ENCODE peak calls at places on chromosomes 2 and 18, in seven cellular contexts. C is IMR-90, S is activated B cell treated with CpG ODN at 0.5 μM for 24 hours, J is A549, W is WTC11, D is GM06990, R is choroid plexus epithelial cell. A is an unnamed sample.

GRCh38 chr2:211175956-211176355 is 619.6 kb downstream of the CPS1 start:
- DNase-seq in C (no peak), S (no peak), J (no peak), W (no peak), D (no peak), R (no peak), A (no peak)

GRCh38 chr2:134287323-134287722 is 33.5 kb downstream of the MGAT5 start:
- DNase-seq in C (no peak), S (no peak), J (no peak), W (no peak), D (peak; percentile 64), R (no peak), A (no peak)

GRCh38 chr2:135002836-135003235 is 44.4 kb downstream of the MAP3K19 start:
- DNase-seq in C (no peak), S (no peak), J (no peak), W (no peak), D (no peak), R (no peak), A (no peak)

GRCh38 chr2:146587291-146587713 is 1257.5 kb upstream of the ACVR2A start:
- DNase-seq in C (no peak), S (no peak), J (no peak), W (no peak), D (peak; percentile 4), R (no peak), A (no peak)

GRCh38 chr2:230723363-230723762 is 10.7 kb downstream of the CAB39 start:
- DNase-seq in C (no peak), S (no peak), J (no peak), W (no peak), D (no peak), R (peak; percentile 37), A (no peak)

GRCh38 chr2:239255643-239256042 is 145.2 kb downstream of the HDAC4 start:
- DNase-seq in C (no peak), S (no peak), J (no peak), W (no peak), D (no peak), R (no peak), A (no peak)

GRCh38 chr2:195395351-195395750 is 261.7 kb upstream of the SLC39A10 start:
- DNase-seq in C (peak; percentile 42), S (no peak), J (no peak), W (no peak), D (no peak), R (peak; percentile 82), A (no peak)

GRCh38 chr18:24014062-24014985 is at the start of gene TTC39C:
- DNase-seq in C (peak; percentile 71), S (peak; percentile 76), J (peak; percentile 40), W (peak; percentile 55), D (peak; percentile 90), R (peak; percentile 51), A (no peak)

GRCh38 chr2:240646900-240647502 is 21.7 kb downstream of the GPR35 start:
- DNase-seq in C (no peak), S (no peak), J (no peak), W (no peak), D (no peak), R (no peak), A (no peak)

GRCh38 chr2:157190151-157190550 is 67.4 kb upstream of the GALNT5 start:
- DNase-seq in C (peak; percentile 90), S (no peak), J (no peak), W (no peak), D (no peak), R (peak; percentile 93), A (no peak)

GRCh38 chr2:53500181-53500580 is 267.4 kb upstream of the CHAC2 start:
- DNase-seq in C (peak; percentile 21), S (no peak), J (no peak), W (no peak), D (no peak), R (no peak), A (no peak)

GRCh38 chr2:55888941-55889340 is 34.6 kb downstream of the EFEMP1 start:
- DNase-seq in C (peak; percentile 46), S (no peak), J (no peak), W (no peak), D (no peak), R (no peak), A (no peak)

GRCh38 chr2:122072666-122073065 is 317.2 kb downstream of the TSN start:
- DNase-seq in C (peak; percentile 45), S (no peak), J (no peak), W (no peak), D (no peak), R (peak; percentile 18), A (no peak)

GRCh38 chr2:47038656-47039501 is 116.2 kb downstream of the STPG4 start:
- DNase-seq in C (no peak), S (no peak), J (no peak), W (no peak), D (no peak), R (no peak), A (no peak)

GRCh38 chr2:1830936-1831616 is 86.8 kb upstream of the PXDN start:
- DNase-seq in C (peak; percentile 7), S (no peak), J (no peak), W (no peak), D (no peak), R (peak; percentile 10), A (no peak)

GRCh38 chr2:7709907-7710306 is 792.7 kb downstream of the RNF144A start:
- DNase-seq in C (peak; percentile 31), S (no peak), J (no peak), W (no peak), D (no peak), R (no peak), A (no peak)

GRCh38 chr2:220891405-220891804 is 680.7 kb downstream of the EPHA4 start:
- DNase-seq in C (peak; percentile 91), S (no peak), J (peak; percentile 22), W (no peak), D (no peak), R (peak; percentile 44), A (no peak)

GRCh38 chr2:177740718-177741117 is 331.9 kb downstream of the PDE11A start:
- DNase-seq in C (no peak), S (no peak), J (no peak), W (no peak), D (no peak), R (no peak), A (no peak)

GRCh38 chr2:64735504-64735903 is 81.8 kb upstream of the SERTAD2 start:
- DNase-seq in C (no peak), S (no peak), J (no peak), W (no peak), D (no peak), R (no peak), A (no peak)

DNA sequence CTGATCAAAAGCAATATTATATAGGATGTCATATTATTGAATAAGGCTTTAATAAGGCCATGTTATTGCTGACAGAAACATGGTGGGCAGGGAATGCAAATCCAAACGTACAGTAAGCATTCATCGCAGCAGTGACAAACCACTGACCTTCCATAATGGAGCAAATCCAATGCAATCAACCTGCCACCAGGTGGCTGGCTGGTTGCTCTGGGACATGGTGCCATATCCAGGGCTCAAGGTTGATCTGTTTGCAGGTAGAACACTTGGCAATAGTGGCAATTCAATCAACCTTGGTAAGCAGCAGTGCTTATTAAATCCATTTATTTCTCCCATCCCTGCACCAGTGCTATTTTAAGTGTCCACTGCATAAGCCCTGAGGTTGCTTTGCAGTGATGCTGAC is 75.4 kb downstream of the CERKL start:
- DNase-seq in C (no peak), S (no peak), J (no peak), W (peak; percentile 27), D (no peak), R (no peak), A (no peak)
- TF ChIP-seq CTCF in C (no peak), S (no peak), J (no peak), W (no peak), D (peak; percentile 19), R (peak; percentile 27), A (peak; percentile 30)

GRCh38 chr2:8750221-8750620 is 68.4 kb downstream of the ID2 start:
- DNase-seq in C (peak; percentile 18), S (no peak), J (no peak), W (no peak), D (no peak), R (peak; percentile 6), A (no peak)

GRCh38 chr2:8752385-8752784 is 70.5 kb downstream of the ID2 start:
- DNase-seq in C (no peak), S (no peak), J (no peak), W (no peak), D (peak; percentile 26), R (no peak), A (no peak)

GRCh38 chr2:8753609-8754008 is 71.8 kb downstream of the ID2 start:
- DNase-seq in C (no peak), S (no peak), J (no peak), W (no peak), D (no peak), R (peak; percentile 19), A (no peak)

GRCh38 chr2:8756230-8756629 is 74.4 kb downstream of the ID2 start:
- DNase-seq in C (no peak), S (no peak), J (no peak), W (no peak), D (no peak), R (no peak), A (no peak)

DNA sequence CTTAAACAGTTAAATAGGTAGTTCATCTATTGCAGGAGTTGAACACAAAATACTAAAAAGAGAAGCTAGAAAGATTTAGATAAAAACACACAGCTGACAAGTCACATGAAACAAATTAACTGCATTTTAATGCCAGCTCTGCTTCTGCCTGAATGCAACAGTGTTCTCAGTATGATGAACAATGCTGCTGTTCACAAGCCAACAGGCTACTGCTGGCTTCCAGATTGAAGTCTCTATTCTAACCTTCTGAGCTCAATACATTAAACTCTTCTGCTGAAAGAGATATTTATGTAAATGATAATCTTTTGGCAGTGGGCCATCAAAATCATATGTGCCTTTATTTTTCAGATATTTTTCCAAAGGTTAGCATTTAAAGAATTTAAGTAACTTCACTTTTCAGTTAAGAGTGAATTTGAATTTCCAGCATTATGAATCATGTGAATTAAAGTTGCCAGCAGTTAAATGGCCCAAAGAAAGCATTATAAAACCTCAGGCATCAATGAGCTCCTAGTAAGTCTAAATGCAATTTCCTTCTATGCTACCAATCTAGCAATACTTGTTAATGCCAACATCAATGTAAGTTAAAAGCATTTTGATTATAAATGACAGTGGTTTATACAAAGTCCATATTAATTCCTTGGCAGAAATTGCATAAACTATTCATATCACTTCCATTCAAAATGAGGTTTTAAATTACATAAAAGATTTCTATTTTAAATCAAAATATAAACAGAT is 72.4 kb downstream of the ID2 start:
- DNase-seq in C (peak; percentile 17), S (no peak), J (no peak), W (no peak), D (no peak), R (peak; percentile 62), A (no peak)
- TF ChIP-seq CTCF in C (no peak), S (no peak), J (no peak), W (no peak), D (no peak), R (no peak), A (no peak)

GRCh38 chr2:10239561-10239967 is 63.1 kb upstream of the HPCAL1 start:
- DNase-seq in C (no peak), S (no peak), J (no peak), W (peak; percentile 67), D (no peak), R (no peak), A (no peak)
- TF ChIP-seq CTCF in C (peak; percentile 5), S (no peak), J (no peak), W (peak; percentile 30), D (peak; percentile 49), R (peak; percentile 15), A (no peak)

DNA sequence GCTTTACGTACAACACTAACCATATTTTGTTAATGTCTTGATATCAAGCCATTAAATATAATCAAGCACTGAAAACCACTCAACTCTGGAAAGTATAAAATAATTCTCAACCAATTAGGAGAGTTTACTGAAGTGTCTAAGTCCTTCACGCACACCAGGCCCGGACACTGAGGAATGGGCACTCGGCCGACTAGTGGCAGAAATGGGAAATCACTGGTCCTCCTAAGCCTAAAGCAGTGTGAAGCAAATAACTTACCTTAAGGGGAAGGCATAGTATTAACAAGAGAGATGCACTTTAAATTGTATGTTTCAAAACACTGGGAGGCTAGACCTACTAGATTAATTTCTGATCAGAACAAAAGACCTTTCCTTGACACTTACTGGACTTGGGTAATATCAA is 45.7 kb downstream of the FAM210A start:
- DNase-seq in C (no peak), S (no peak), J (peak; percentile 7), W (peak; percentile 54), D (no peak), R (peak; percentile 24), A (no peak)
- TF ChIP-seq CTCF in C (peak; percentile 28), S (no peak), J (no peak), W (peak; percentile 51), D (peak; percentile 41), R (peak; percentile 52), A (peak; percentile 33)

A was measured in LNCaP clone FGC.